ENCODE peak calls at places on chromosomes 13 and 19, in six cellular contexts. B, S, C, E, N and W are unnamed samples. For H3K27me3, the result is how much of the 10 kb centered on the place peaks cover.

GRCh38 chr19:2540251-2540645 is 64.3 kb downstream of the GADD45B start:
- DNase-seq in S (no peak), C (no peak), B (no peak), N (no peak), E (no peak), W (no peak)

GRCh38 chr13:100673831-100674362 is 698 bp downstream of the TMTC4 start:
- DNase-seq in E (peak), B (no peak), C (peak), S (peak), N (no peak), W (peak)

GRCh38 chr13:87680298-87680697 is 9.1 kb downstream of the SLITRK5 start:
- DNase-seq in S (no peak), C (no peak), N (no peak), E (no peak), B (no peak), W (peak)

GRCh38 chr19:12872941-12873890 is 8.0 kb downstream of the DNASE2 start:
- DNase-seq in C (peak), E (peak), S (peak), N (peak), B (no peak), W (peak)

GRCh38 chr13:32409561-32410440 is 18.1 kb downstream of the N4BP2L1 start:
- DNase-seq in E (no peak), B (no peak), N (peak), S (no peak), C (no peak), W (no peak)

GRCh38 chr13:98998831-98999634 is 21.2 kb upstream of the DOCK9 start:
- DNase-seq in E (no peak), C (no peak), N (no peak), B (no peak), S (no peak), W (no peak)

GRCh38 chr19:28307460-28307859 is 905.5 kb downstream of the UQCRFS1 start:
- DNase-seq in S (no peak), E (no peak), C (no peak), N (no peak), B (no peak), W (no peak)

GRCh38 chr19:29773141-29773540 is 38.6 kb upstream of the CCNE1 start:
- DNase-seq in E (no peak), B (peak), C (no peak), N (no peak), S (no peak), W (no peak)

GRCh38 chr13:41627425-41627824 is 170.1 kb downstream of the RGCC start:
- DNase-seq in B (no peak), C (no peak), E (no peak), S (no peak), N (no peak), W (no peak)

GRCh38 chr19:11404588-11405258 is 14.4 kb downstream of the RGL3 start:
- DNase-seq in S (no peak), C (no peak), B (peak), N (no peak), E (no peak), W (no peak)

GRCh38 chr13:34469212-34469983 is 472.7 kb upstream of the NBEA start:
- DNase-seq in N (no peak), C (no peak), B (no peak), S (no peak), E (no peak), W (peak)

GRCh38 chr13:42814868-42815267 is 33.5 kb downstream of the FAM216B start:
- DNase-seq in N (no peak), S (no peak), B (no peak), C (no peak), E (no peak), W (no peak)

GRCh38 chr19:38211206-38211605 is 12.8 kb downstream of the DPF1 start:
- DNase-seq in N (no peak), B (no peak), S (no peak), E (no peak), C (no peak), W (no peak)

GRCh38 chr13:22915442-22916082 is 265.2 kb upstream of the SGCG start:
- DNase-seq in C (no peak), N (peak), S (no peak), E (no peak), B (peak), W (no peak)

DNA sequence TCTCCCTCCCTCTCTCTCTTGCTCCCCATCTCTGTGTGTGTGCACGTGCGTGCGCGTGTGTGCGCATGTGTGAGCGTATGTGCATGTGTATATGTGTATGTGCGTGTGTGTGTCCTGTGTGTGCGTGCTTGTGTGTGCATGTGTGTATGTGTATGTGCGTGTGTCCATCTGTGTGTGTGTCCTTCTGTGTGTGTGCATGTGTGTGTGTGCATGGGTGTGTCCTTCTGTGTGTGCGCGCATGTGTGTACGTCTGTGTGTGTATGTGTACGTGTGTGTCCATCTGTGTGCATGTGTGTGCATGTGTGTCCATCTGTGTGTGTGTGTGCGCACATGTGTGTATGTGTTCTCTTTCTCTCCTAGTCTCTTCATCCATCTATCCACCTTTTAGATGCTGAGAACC is 12.2 kb downstream of the SLC8A2 start:
- DNase-seq in C (no peak), B (no peak), E (no peak), S (no peak), N (no peak), W (no peak)
- H3K27me3 ChIP-seq in C (under half), B (under half), E (under half), S (under half), N (half or more), W (half or more)

GRCh38 chr13:113762075-113762474 is 3.0 kb downstream of the TMEM255B start:
- DNase-seq in C (no peak), B (no peak), E (no peak), S (no peak), N (no peak), W (no peak)
- H3K27me3 ChIP-seq in C (under half), B (under half), E (under half), S (under half), N (under half), W (half or more)

DNA sequence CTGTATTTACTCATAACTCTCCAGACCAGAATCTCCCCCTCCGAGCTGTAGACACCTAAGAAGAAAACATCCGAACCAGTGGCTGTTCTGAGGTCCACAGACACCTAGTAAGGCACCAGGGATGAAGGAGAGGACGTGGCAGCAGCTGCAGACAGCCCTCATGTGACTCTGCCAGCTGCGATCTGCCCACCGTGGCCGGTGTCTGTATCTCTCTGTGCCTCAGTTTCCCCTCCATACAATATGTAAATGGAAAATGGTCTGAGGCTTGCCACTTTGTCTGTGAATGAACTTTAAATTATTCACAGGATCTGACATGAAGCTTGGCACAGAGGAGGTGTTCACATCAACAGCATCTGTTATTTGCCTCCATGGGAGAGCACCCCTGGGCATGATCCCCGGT is 2.4 kb downstream of the CEACAM4 start:
- DNase-seq in E (no peak), B (no peak), N (no peak), C (no peak), S (no peak), W (no peak)
- H3K27me3 ChIP-seq in E (under half), B (under half), N (under half), C (under half), S (under half), W (half or more)

GRCh38 chr19:32677657-32678056 is 2.0 kb downstream of the RGS9BP start:
- DNase-seq in S (no peak), B (no peak), N (no peak), C (no peak), E (no peak), W (no peak)
- H3K27me3 ChIP-seq in S (under half), B (under half), N (under half), C (under half), E (under half), W (under half)